ENCODE peak calls at places on chromosomes 4 and X, in five cellular contexts. K is A549, O is uterus, L is right lobe of liver, Z is MM.1S. C is an unnamed sample.

GRCh38 chr4:138138774-138139173 is 103.4 kb downstream of the SLC7A11 start:
- DNase-seq in L (no peak), O (no peak), Z (no peak), K (no peak), C (no peak)

GRCh38 chrX:4655743-4656142 is 942.3 kb upstream of the PRKX start:
- DNase-seq in K (no peak), Z (no peak), L (no peak), O (no peak), C (no peak)

GRCh38 chrX:23369037-23369436 is 34.4 kb downstream of the PTCHD1 start:
- DNase-seq in L (no peak), O (no peak), K (no peak), Z (no peak), C (no peak)

GRCh38 chrX:17605676-17606075 is 131.6 kb upstream of the SCML1 start:
- DNase-seq in K (no peak), Z (no peak), O (no peak), L (no peak), C (no peak)

GRCh38 chr4:75741027-75741426 is 16.6 kb downstream of the USO1 start:
- DNase-seq in K (no peak), Z (no peak), L (no peak), O (no peak), C (no peak)

GRCh38 chrX:12245650-12246645 is 107.7 kb downstream of the FRMPD4 start:
- DNase-seq in Z (no peak), O (no peak), L (no peak), K (peak), C (no peak)

GRCh38 chrX:39899059-39899458 is 198.7 kb downstream of the BCOR start:
- DNase-seq in L (no peak), Z (no peak), O (no peak), K (no peak), C (no peak)

GRCh38 chr4:186166852-186167512 is 24.4 kb upstream of the CYP4V2 start:
- DNase-seq in O (no peak), L (no peak), K (no peak), Z (peak), C (no peak)

GRCh38 chr4:127624176-127624575 is 8.6 kb upstream of the INTU start:
- DNase-seq in Z (no peak), K (no peak), L (no peak), O (no peak), C (no peak)

GRCh38 chr4:23040539-23040938 is 347.8 kb downstream of the GBA3 start:
- DNase-seq in K (no peak), L (no peak), Z (no peak), O (no peak), C (no peak)

GRCh38 chrX:30995060-30995700 is 76.7 kb downstream of the FTHL17 start:
- DNase-seq in K (no peak), Z (no peak), L (no peak), O (no peak), C (no peak)

GRCh38 chr4:121789960-121790829 is 10.9 kb upstream of the EXOSC9 start:
- DNase-seq in Z (no peak), L (no peak), O (no peak), K (no peak), C (no peak)

GRCh38 chr4:13920901-13921300 is 293.4 kb upstream of the BOD1L1 start:
- DNase-seq in Z (no peak), O (peak), L (no peak), K (peak), C (no peak)

GRCh38 chr4:137960371-137961050 is 281.6 kb downstream of the SLC7A11 start:
- DNase-seq in L (no peak), Z (no peak), O (no peak), K (no peak), C (no peak)

GRCh38 chr4:81030617-81031388 is at the start of gene BMP3:
- DNase-seq in O (no peak), L (no peak), Z (no peak), K (peak), C (peak)

GRCh38 chrX:68249904-68250303 is 183.4 kb downstream of the OPHN1 start:
- DNase-seq in Z (no peak), L (no peak), K (no peak), O (no peak), C (no peak)

GRCh38 chr4:150240011-150240410 is 161.8 kb downstream of the DCLK2 start:
- DNase-seq in K (no peak), O (no peak), L (no peak), Z (no peak), C (no peak)

GRCh38 chr4:110270492-110271197 is 72.2 kb upstream of the ELOVL6 start:
- DNase-seq in K (no peak), Z (no peak), L (no peak), O (no peak), C (no peak)

GRCh38 chrX:129738466-129739308 is at the start of gene XPNPEP2:
- DNase-seq in K (no peak), Z (no peak), L (no peak), O (peak), C (no peak)

GRCh38 chr4:36230523-36230922 is 13.8 kb downstream of the ARAP2 start:
- DNase-seq in K (no peak), L (no peak), Z (no peak), O (no peak), C (no peak)

GRCh38 chr4:93771640-93772411 is 56.7 kb upstream of the ATOH1 start:
- DNase-seq in K (no peak), L (no peak), O (no peak), Z (no peak), C (no peak)

GRCh38 chrX:107324493-107325310 is 118.3 kb downstream of the DNAAF6 start:
- DNase-seq in L (peak), K (peak), O (no peak), Z (peak), C (peak)

GRCh38 chrX:22063284-22063683 is 31.2 kb downstream of the PHEX start:
- DNase-seq in L (no peak), Z (peak), O (peak), K (no peak), C (no peak)

GRCh38 chr4:80197601-80198444 is 520 bp downstream of the PRDM8 start:
- DNase-seq in Z (no peak), L (peak), K (no peak), O (no peak), C (peak)

GRCh38 chrX:10450229-10450958 is 170.0 kb downstream of the MID1 start:
- DNase-seq in O (no peak), K (no peak), Z (no peak), L (no peak), C (no peak)

GRCh38 chr4:7134737-7135388 is 57.5 kb upstream of the SORCS2 start:
- DNase-seq in K (no peak), L (no peak), Z (no peak), O (peak), C (peak)

GRCh38 chr4:173489514-173489913 is 40.5 kb downstream of the HAND2 start:
- DNase-seq in O (no peak), L (no peak), Z (no peak), K (no peak), C (no peak)

GRCh38 chrX:16185725-16186136 is 18.4 kb downstream of the MAGEB17 start:
- DNase-seq in K (peak), Z (no peak), O (no peak), L (no peak), C (no peak)

GRCh38 chr4:77072195-77072753 is 3.5 kb downstream of the CCNI start:
- DNase-seq in L (no peak), O (no peak), K (no peak), Z (peak), C (no peak)

GRCh38 chr4:145043306-145043705 is 54.7 kb downstream of the ANAPC10 start:
- DNase-seq in O (no peak), L (no peak), Z (no peak), K (no peak), C (no peak)

GRCh38 chr4:87555751-87556619 is 26.8 kb upstream of the SPARCL1 start:
- DNase-seq in Z (no peak), O (no peak), L (no peak), K (peak), C (no peak)

GRCh38 chr4:95761871-95762270 is 78.0 kb upstream of the PDHA2 start:
- DNase-seq in K (no peak), Z (no peak), L (no peak), O (no peak), C (no peak)

GRCh38 chr4:5489260-5489659 is 219.1 kb downstream of the EVC2 start:
- DNase-seq in L (no peak), K (no peak), Z (no peak), O (no peak), C (no peak)

GRCh38 chrX:78103001-78103634 is 930 bp upstream of the PGK1 start:
- DNase-seq in L (no peak), O (no peak), K (no peak), Z (no peak), C (no peak)

GRCh38 chr4:154569028-154569427 is 6.2 kb downstream of the FGB start:
- DNase-seq in K (peak), L (no peak), O (no peak), Z (no peak), C (no peak)

GRCh38 chr4:96649536-96649935 is 809.6 kb downstream of the PDHA2 start:
- DNase-seq in L (no peak), Z (peak), O (no peak), K (no peak), C (no peak)

DNA sequence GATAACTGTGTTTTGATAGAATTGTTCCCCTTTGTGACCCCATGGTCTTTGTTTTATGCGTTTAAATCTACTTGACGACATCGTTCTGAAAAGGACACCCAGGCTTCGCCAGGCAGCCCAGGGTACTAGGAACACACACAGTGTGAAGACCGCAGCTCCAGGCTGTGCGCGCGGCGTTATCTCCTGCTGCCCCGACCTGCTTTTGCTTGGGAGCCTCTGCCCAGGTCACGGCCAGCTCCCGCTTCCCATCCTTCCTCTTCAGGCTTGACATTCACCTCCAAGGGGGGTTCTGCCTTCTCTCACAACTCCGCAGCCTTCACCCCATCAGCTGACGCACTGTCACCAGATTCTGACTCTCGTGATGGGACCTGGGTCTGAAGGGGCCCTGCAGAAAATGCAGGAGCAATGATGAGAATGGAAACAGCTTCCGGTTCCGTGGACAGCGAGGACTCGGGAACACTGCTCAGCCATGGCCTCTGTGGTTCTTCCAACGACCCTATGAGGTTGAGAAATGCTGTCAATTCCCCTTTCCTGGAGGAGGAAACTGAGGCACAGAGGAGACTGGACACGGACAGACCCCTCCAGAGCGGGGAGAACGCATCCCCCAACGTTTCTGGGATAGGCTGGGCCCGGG is 536 bp upstream of the HTRA3 start:
- DNase-seq in K (no peak), O (no peak), Z (no peak), L (no peak), C (no peak)
- H3K27ac ChIP-seq in K (peak), O (peak), Z (no peak), L (no peak), C (no peak)

DNA sequence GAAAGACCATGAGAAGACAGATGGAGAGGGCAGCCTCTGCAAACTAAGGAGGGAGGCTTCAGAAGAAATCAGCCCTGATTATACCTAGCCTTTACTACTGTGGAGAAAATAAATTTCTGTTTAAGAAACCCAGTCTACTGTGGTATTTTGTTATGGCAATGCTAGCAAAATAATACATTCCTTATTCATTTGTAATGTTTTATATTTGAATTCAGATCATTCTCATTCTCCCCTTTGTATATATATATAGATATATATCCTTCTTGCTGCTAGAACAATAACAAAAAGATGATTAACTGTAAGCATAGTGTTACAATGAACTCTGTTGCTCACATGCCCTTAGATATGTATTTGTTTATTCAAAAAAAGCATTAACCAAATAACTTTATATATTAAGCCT is 22.5 kb downstream of the DMD start:
- DNase-seq in O (no peak), K (no peak), Z (no peak), L (no peak), C (no peak)
- H3K27ac ChIP-seq in O (no peak), K (no peak), Z (no peak), L (no peak), C (no peak)

DNA sequence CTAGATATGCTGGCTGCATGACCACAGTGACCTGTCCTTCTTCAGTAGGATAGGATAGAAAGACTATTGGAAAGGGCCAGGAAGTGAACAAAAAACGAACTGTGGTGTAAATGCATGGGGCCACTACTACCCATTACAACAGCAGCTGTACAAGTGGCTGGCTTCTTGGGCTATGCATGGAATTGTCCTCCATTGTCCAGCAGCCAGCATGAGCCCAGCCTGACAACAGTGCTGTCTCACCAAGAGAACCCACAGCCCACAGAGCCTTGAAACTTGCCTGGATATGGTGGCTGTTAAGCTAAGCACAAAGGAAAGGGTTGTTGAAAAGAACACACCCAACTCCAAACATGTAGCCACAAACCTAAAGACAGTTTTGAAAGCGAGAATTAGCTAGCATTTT is 330.2 kb upstream of the F9 start:
- DNase-seq in Z (no peak), O (no peak), L (no peak), K (no peak), C (no peak)
- H3K27ac ChIP-seq in Z (no peak), O (no peak), L (no peak), K (no peak), C (no peak)

DNA sequence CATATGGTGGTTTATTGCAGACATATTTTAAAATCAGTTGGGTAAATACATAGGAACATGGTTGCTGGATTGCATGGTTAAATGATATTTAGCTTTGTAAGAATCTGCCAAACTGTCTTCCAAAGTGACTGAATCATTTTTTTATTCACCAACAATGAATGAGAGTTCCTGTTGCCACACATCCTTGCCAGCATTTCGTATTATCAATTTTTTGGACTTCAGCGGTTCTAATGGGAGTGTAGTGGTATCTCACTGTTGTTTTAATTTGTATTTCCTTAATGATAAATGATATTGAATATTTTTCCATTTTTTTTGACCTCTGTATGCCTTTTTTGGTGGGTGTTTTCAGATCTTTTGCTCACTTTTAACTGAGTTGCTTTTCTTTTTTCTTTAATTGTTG is 1.4 kb upstream of the MTHFD2L start:
- DNase-seq in K (no peak), L (no peak), Z (no peak), O (no peak), C (no peak)
- H3K27ac ChIP-seq in K (peak), L (no peak), Z (no peak), O (no peak), C (no peak)

DNA sequence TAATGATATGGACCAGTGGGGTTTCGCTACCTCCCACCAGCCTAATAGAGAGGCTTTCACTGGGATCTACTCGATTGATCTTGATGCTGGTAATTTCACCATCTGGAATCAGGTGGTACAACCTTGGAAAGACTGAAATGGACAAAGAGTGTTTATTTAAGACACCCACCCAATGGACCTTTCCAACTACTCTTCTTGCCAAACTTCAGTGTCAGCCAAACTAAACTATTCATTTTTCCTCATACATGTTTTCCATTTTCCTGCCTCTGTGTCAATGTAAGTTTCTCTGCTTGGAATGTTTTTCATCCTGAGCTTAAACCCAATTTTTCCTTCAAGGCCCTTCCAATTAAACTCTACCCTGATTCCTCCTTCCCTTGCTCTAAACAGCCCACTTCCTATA is 92.6 kb downstream of the LNX1 start:
- DNase-seq in Z (no peak), O (no peak), L (no peak), K (no peak), C (no peak)
- H3K27ac ChIP-seq in Z (no peak), O (peak), L (no peak), K (no peak), C (no peak)

GRCh38 chrX:85020216-85020615 is 16.5 kb downstream of the APOOL start:
- DNase-seq in K (no peak), L (no peak), Z (no peak), O (no peak), C (no peak)
- H3K27ac ChIP-seq in K (no peak), L (no peak), Z (no peak), O (no peak), C (no peak)

GRCh38 chr4:73702796-73703287 is 37.5 kb upstream of the CXCL8 start:
- DNase-seq in K (no peak), L (no peak), Z (no peak), O (no peak), C (no peak)
- H3K27ac ChIP-seq in K (peak), L (no peak), Z (no peak), O (no peak), C (no peak)